ENCODE peak calls at places on chromosomes 1 and 21, in ten cellular contexts. T, B, L, R, J, Q, N, E, Z and X are unnamed samples.

GRCh38 chr1:116487016-116487415 is 83.8 kb downstream of the CD58 start:
- DNase-seq in J (no peak), E (no peak), B (no peak), R (no peak), Z (no peak), Q (no peak), N (no peak), L (no peak), T (no peak), X (no peak)

GRCh38 chr1:26477446-26478152 is 5.4 kb downstream of the HMGN2 start:
- DNase-seq in Q (no peak), N (no peak), E (no peak), B (no peak), Z (no peak), T (no peak), J (no peak), L (peak; percentile 18), R (no peak), X (no peak)

GRCh38 chr1:56468472-56468871 is 110.9 kb downstream of the PLPP3 start:
- DNase-seq in Q (no peak), N (no peak), E (no peak), B (peak; percentile 13), R (no peak), J (no peak), L (no peak), T (no peak), Z (no peak), X (no peak)

GRCh38 chr1:193774536-193775323 is 588.3 kb upstream of the B3GALT2 start:
- DNase-seq in Q (no peak), T (no peak), L (no peak), B (no peak), E (no peak), Z (no peak), J (no peak), N (no peak), R (no peak), X (no peak)

GRCh38 chr1:54540891-54541290 is 7.1 kb upstream of the ACOT11 start:
- DNase-seq in E (no peak), B (no peak), L (no peak), N (no peak), Q (no peak), J (no peak), Z (no peak), T (no peak), R (no peak), X (no peak)

GRCh38 chr1:202016717-202017384 is 6.5 kb downstream of the ELF3 start:
- DNase-seq in N (no peak), E (no peak), Z (peak; percentile 48), L (no peak), B (no peak), R (no peak), T (no peak), J (no peak), Q (no peak), X (no peak)

GRCh38 chr21:27269646-27270045 is 302.8 kb upstream of the ADAMTS5 start:
- DNase-seq in Q (no peak), Z (no peak), R (no peak), L (peak; percentile 55), E (no peak), T (no peak), J (no peak), B (peak; percentile 68), N (peak; percentile 89), X (no peak)

GRCh38 chr1:39272027-39272790 is 67.7 kb downstream of the MACF1 start:
- DNase-seq in L (no peak), Q (no peak), E (no peak), R (no peak), T (no peak), J (no peak), Z (no peak), B (peak; percentile 90), N (no peak), X (no peak)

GRCh38 chr1:9760824-9761223 is 62.9 kb downstream of the CLSTN1 start:
- DNase-seq in Z (no peak), B (no peak), Q (no peak), E (no peak), L (no peak), R (no peak), T (no peak), N (no peak), J (no peak), X (no peak)

GRCh38 chr1:2534775-2535387 is 4.8 kb upstream of the HES5 start:
- DNase-seq in L (peak; percentile 16), B (no peak), E (no peak), R (no peak), T (no peak), N (peak; percentile 89), Z (no peak), J (no peak), Q (peak; percentile 74), X (no peak)

GRCh38 chr1:9066945-9067807 is 2.3 kb downstream of the SLC2A5 start:
- DNase-seq in Z (no peak), J (no peak), B (peak; percentile 59), N (peak; percentile 86), T (no peak), E (no peak), L (no peak), Q (no peak), R (no peak), X (no peak)

GRCh38 chr1:6409053-6409452 is 10.7 kb downstream of the HES2 start:
- DNase-seq in R (no peak), J (no peak), Z (no peak), E (no peak), T (no peak), B (no peak), N (no peak), L (no peak), Q (no peak), X (no peak)

GRCh38 chr1:168920456-168921094 is 185.9 kb upstream of the ATP1B1 start:
- DNase-seq in L (no peak), J (no peak), T (no peak), R (no peak), N (peak; percentile 69), Z (peak; percentile 50), Q (no peak), B (no peak), E (no peak), X (no peak)

GRCh38 chr1:180183426-180183825 is 28.8 kb downstream of the QSOX1 start:
- DNase-seq in L (no peak), E (no peak), T (no peak), J (no peak), R (no peak), Q (no peak), Z (no peak), B (no peak), N (no peak), X (no peak)

GRCh38 chr1:15684042-15684461 is at the start of gene PLEKHM2:
- DNase-seq in B (peak; percentile 51), R (no peak), N (peak; percentile 19), L (no peak), T (peak; percentile 39), Z (peak; percentile 39), J (peak; percentile 76), Q (peak; percentile 93), E (no peak), X (peak; percentile 33)

GRCh38 chr1:226569879-226570547 is 21.4 kb downstream of the STUM start:
- DNase-seq in B (peak; percentile 71), Z (no peak), N (no peak), J (no peak), T (no peak), Q (peak; percentile 27), R (no peak), L (no peak), E (no peak), X (no peak)

GRCh38 chr21:39014751-39015150 is 168.5 kb downstream of the PSMG1 start:
- DNase-seq in L (peak; percentile 60), T (no peak), Z (no peak), R (no peak), N (peak; percentile 88), Q (no peak), B (peak; percentile 55), J (no peak), E (no peak), X (no peak)

GRCh38 chr1:159804924-159805323 is 2.8 kb downstream of the FCRL6 start:
- DNase-seq in Q (no peak), B (no peak), Z (no peak), E (no peak), J (no peak), T (no peak), L (no peak), R (no peak), N (peak; percentile 45), X (no peak)

GRCh38 chr1:185408675-185409270 is 91.7 kb upstream of the IVNS1ABP start:
- DNase-seq in T (no peak), L (no peak), N (peak; percentile 67), Z (no peak), Q (no peak), J (no peak), B (no peak), E (no peak), R (no peak), X (no peak)

GRCh38 chr1:66240491-66241484 is 293.2 kb upstream of the SGIP1 start:
- DNase-seq in T (no peak), E (no peak), J (no peak), Q (no peak), N (no peak), L (no peak), R (no peak), Z (no peak), B (peak; percentile 71), X (no peak)

GRCh38 chr1:208069317-208069716 is 158.4 kb upstream of the CD34 start:
- DNase-seq in B (peak; percentile 47), E (no peak), N (no peak), Z (no peak), Q (no peak), R (no peak), J (no peak), L (no peak), T (no peak), X (no peak)

GRCh38 chr1:1858382-1859086 is 32.4 kb downstream of the GNB1 start:
- DNase-seq in T (peak; percentile 13), L (no peak), E (no peak), J (no peak), B (peak; percentile 92), Q (no peak), N (peak; percentile 39), R (peak; percentile 94), Z (peak; percentile 51), X (peak; percentile 64)

GRCh38 chr1:11634759-11635158 is 19.5 kb downstream of the FBXO2 start:
- DNase-seq in N (no peak), T (no peak), Q (no peak), Z (no peak), B (no peak), L (no peak), E (no peak), J (no peak), R (no peak), X (no peak)

GRCh38 chr1:165483412-165483811 is 38.5 kb upstream of the RXRG start:
- DNase-seq in J (no peak), T (no peak), B (no peak), L (no peak), R (no peak), Q (no peak), Z (no peak), E (no peak), N (no peak), X (no peak)

GRCh38 chr1:200139661-200140250 is 112.2 kb downstream of the NR5A2 start:
- DNase-seq in R (no peak), Z (peak; percentile 56), J (no peak), E (no peak), L (peak; percentile 27), B (peak; percentile 55), Q (no peak), T (peak; percentile 30), N (peak; percentile 32), X (peak; percentile 71)

GRCh38 chr1:966135-966602 is at the start of gene PLEKHN1:
- DNase-seq in E (no peak), J (peak; percentile 83), N (peak; percentile 88), Z (peak; percentile 65), B (no peak), L (peak; percentile 80), T (no peak), Q (peak; percentile 89), R (no peak), X (peak; percentile 90)